ENCODE peak calls at places on chromosomes 5 and 9, in four cellular contexts. One of them, this sample, is unnamed.
A peak's percentile ranks its signal among the peaks of the same experiment; 100 is the strongest.

GRCh38 chr5:168172718-168173045 is 118.8 kb upstream of the WWC1 start:
- DNase-seq in GM10248: no peak
- DNase-seq in psoas muscle: no peak
- DNase-seq in PC-9: no peak
- DNase-seq in this sample: no peak

GRCh38 chr5:142821733-142822487 is 51.7 kb downstream of the ARHGAP26 start:
- DNase-seq in psoas muscle: no peak
- DNase-seq in PC-9: no peak
- DNase-seq in GM10248: no peak
- DNase-seq in this sample: no peak

GRCh38 chr5:151587796-151588606 is 3.1 kb downstream of the FAT2 start:
- DNase-seq in psoas muscle: no peak
- DNase-seq in PC-9: no peak
- DNase-seq in GM10248: no peak
- DNase-seq in this sample: no peak

GRCh38 chr9:96499257-96499656 is 49.3 kb downstream of the HABP4 start:
- DNase-seq in psoas muscle: no peak
- DNase-seq in PC-9: no peak
- DNase-seq in GM10248: no peak
- DNase-seq in this sample: no peak

GRCh38 chr9:69107801-69108200 is 66.3 kb upstream of the TJP2 start:
- DNase-seq in psoas muscle: no peak
- DNase-seq in GM10248: no peak
- DNase-seq in PC-9: no peak
- DNase-seq in this sample: no peak

GRCh38 chr9:131873361-131873760 is 133.5 kb upstream of the RAPGEF1 start:
- DNase-seq in psoas muscle: no peak
- DNase-seq in PC-9: no peak
- DNase-seq in GM10248: no peak
- DNase-seq in this sample: no peak

GRCh38 chr5:59358497-59358896 is 535.0 kb downstream of the PDE4D start:
- DNase-seq in psoas muscle: peak; percentile 31
- DNase-seq in GM10248: no peak
- DNase-seq in PC-9: no peak
- DNase-seq in this sample: no peak

GRCh38 chr9:84620338-84620737 is 49.2 kb upstream of the NTRK2 start:
- DNase-seq in GM10248: no peak
- DNase-seq in psoas muscle: peak; percentile 10
- DNase-seq in PC-9: no peak
- DNase-seq in this sample: no peak

GRCh38 chr5:73985145-73985544 is 359.1 kb downstream of the ARHGEF28 start:
- DNase-seq in psoas muscle: no peak
- DNase-seq in GM10248: no peak
- DNase-seq in PC-9: peak; percentile 25
- DNase-seq in this sample: no peak

GRCh38 chr9:16870606-16871357 is at the start of gene BNC2:
- DNase-seq in GM10248: peak; percentile 21
- DNase-seq in PC-9: no peak
- DNase-seq in psoas muscle: peak; percentile 52
- DNase-seq in this sample: no peak

GRCh38 chr9:132006657-132007370 is 72.9 kb downstream of the MED27 start:
- DNase-seq in GM10248: peak; percentile 60
- DNase-seq in psoas muscle: no peak
- DNase-seq in PC-9: no peak
- DNase-seq in this sample: no peak

GRCh38 chr5:140182075-140182709 is 7.2 kb downstream of the CYSTM1 start:
- DNase-seq in PC-9: no peak
- DNase-seq in psoas muscle: no peak
- DNase-seq in GM10248: no peak
- DNase-seq in this sample: no peak

GRCh38 chr9:38650564-38650963 is 30.2 kb upstream of the ANKRD18A start:
- DNase-seq in GM10248: no peak
- DNase-seq in psoas muscle: no peak
- DNase-seq in PC-9: no peak
- DNase-seq in this sample: no peak

GRCh38 chr5:178453224-178453623 is 137.0 kb downstream of the COL23A1 start:
- DNase-seq in PC-9: no peak
- DNase-seq in psoas muscle: no peak
- DNase-seq in GM10248: no peak
- DNase-seq in this sample: no peak

GRCh38 chr5:41856644-41857491 is 13.4 kb downstream of the OXCT1 start:
- DNase-seq in psoas muscle: no peak
- DNase-seq in GM10248: peak; percentile 54
- DNase-seq in PC-9: peak; percentile 66
- DNase-seq in this sample: peak; percentile 14

GRCh38 chr9:99335280-99335679 is 113.2 kb downstream of the SEC61B start:
- DNase-seq in GM10248: no peak
- DNase-seq in psoas muscle: no peak
- DNase-seq in PC-9: no peak
- DNase-seq in this sample: no peak

GRCh38 chr5:131766689-131767088 is 30.1 kb downstream of the FNIP1 start:
- DNase-seq in psoas muscle: no peak
- DNase-seq in GM10248: no peak
- DNase-seq in PC-9: no peak
- DNase-seq in this sample: no peak

GRCh38 chr5:173412566-173412965 is 84.4 kb upstream of the STC2 start:
- DNase-seq in GM10248: no peak
- DNase-seq in PC-9: no peak
- DNase-seq in psoas muscle: no peak
- DNase-seq in this sample: no peak

GRCh38 chr9:99192786-99193465 is 28.8 kb downstream of the ALG2 start:
- DNase-seq in psoas muscle: no peak
- DNase-seq in GM10248: no peak
- DNase-seq in PC-9: no peak
- DNase-seq in this sample: no peak

GRCh38 chr9:131402738-131403492 is 9.0 kb downstream of the PRRC2B start:
- DNase-seq in PC-9: peak; percentile 69
- DNase-seq in psoas muscle: peak; percentile 91
- DNase-seq in GM10248: no peak
- DNase-seq in this sample: no peak

GRCh38 chr9:89920131-89920530 is 315.3 kb downstream of the GADD45G start:
- DNase-seq in PC-9: no peak
- DNase-seq in GM10248: no peak
- DNase-seq in psoas muscle: no peak
- DNase-seq in this sample: no peak

GRCh38 chr5:150789943-150790611 is 11.5 kb downstream of the SMIM3 start:
- DNase-seq in GM10248: peak; percentile 70
- DNase-seq in PC-9: peak; percentile 50
- DNase-seq in psoas muscle: peak; percentile 38
- DNase-seq in this sample: no peak

GRCh38 chr9:34124923-34125322 is 1.6 kb downstream of the DCAF12 start:
- DNase-seq in PC-9: no peak
- DNase-seq in psoas muscle: no peak
- DNase-seq in GM10248: no peak
- DNase-seq in this sample: no peak

GRCh38 chr5:58904737-58905136 is 321.9 kb downstream of the RAB3C start:
- DNase-seq in PC-9: no peak
- DNase-seq in GM10248: no peak
- DNase-seq in psoas muscle: no peak
- DNase-seq in this sample: no peak

GRCh38 chr5:464843-465590 is 22.0 kb downstream of the EXOC3 start:
- DNase-seq in psoas muscle: no peak
- DNase-seq in GM10248: no peak
- DNase-seq in PC-9: no peak
- DNase-seq in this sample: no peak

GRCh38 chr9:38358390-38359296 is 33.9 kb upstream of the ALDH1B1 start:
- DNase-seq in PC-9: no peak
- DNase-seq in psoas muscle: no peak
- DNase-seq in GM10248: no peak
- DNase-seq in this sample: no peak

GRCh38 chr5:91706785-91707520 is 323.8 kb upstream of the ARRDC3 start:
- DNase-seq in GM10248: no peak
- DNase-seq in psoas muscle: no peak
- DNase-seq in PC-9: no peak
- DNase-seq in this sample: no peak

GRCh38 chr5:1380011-1380817 is 35.3 kb upstream of the CLPTM1L start:
- DNase-seq in psoas muscle: peak; percentile 52
- DNase-seq in GM10248: no peak
- DNase-seq in PC-9: no peak
- DNase-seq in this sample: peak; percentile 69

GRCh38 chr5:41794478-41794877 is 75.7 kb downstream of the OXCT1 start:
- DNase-seq in GM10248: no peak
- DNase-seq in psoas muscle: no peak
- DNase-seq in PC-9: peak; percentile 36
- DNase-seq in this sample: no peak

GRCh38 chr5:167633931-167634341 is 657.5 kb upstream of the WWC1 start:
- DNase-seq in GM10248: no peak
- DNase-seq in PC-9: no peak
- DNase-seq in psoas muscle: no peak
- DNase-seq in this sample: no peak

GRCh38 chr5:105953616-105954015 is 1717.1 kb downstream of the EFNA5 start:
- DNase-seq in GM10248: no peak
- DNase-seq in PC-9: no peak
- DNase-seq in psoas muscle: no peak
- DNase-seq in this sample: no peak

GRCh38 chr9:108473209-108474112 is 382.3 kb downstream of the ACTL7B start:
- DNase-seq in psoas muscle: peak; percentile 44
- DNase-seq in GM10248: no peak
- DNase-seq in PC-9: peak; percentile 69
- DNase-seq in this sample: no peak

GRCh38 chr9:71549023-71549422 is 219.3 kb downstream of the CEMIP2 start:
- DNase-seq in psoas muscle: no peak
- DNase-seq in PC-9: no peak
- DNase-seq in GM10248: peak; percentile 53
- DNase-seq in this sample: no peak

GRCh38 chr5:132662925-132663770 is 5.2 kb downstream of the IL13 start:
- DNase-seq in PC-9: no peak
- DNase-seq in GM10248: peak; percentile 87
- DNase-seq in psoas muscle: no peak
- DNase-seq in this sample: no peak

GRCh38 chr9:121675969-121676822 is 24.8 kb downstream of the DAB2IP start:
- DNase-seq in GM10248: no peak
- DNase-seq in PC-9: no peak
- DNase-seq in psoas muscle: no peak
- DNase-seq in this sample: no peak

GRCh38 chr9:91958179-91958578 is 8.2 kb upstream of the ROR2 start:
- DNase-seq in GM10248: no peak
- DNase-seq in psoas muscle: no peak
- DNase-seq in PC-9: no peak
- DNase-seq in this sample: no peak

GRCh38 chr9:91949946-91950664 is at the start of gene ROR2:
- DNase-seq in psoas muscle: peak; percentile 67
- DNase-seq in PC-9: no peak
- DNase-seq in GM10248: peak; percentile 74
- DNase-seq in this sample: peak; percentile 42

GRCh38 chr9:91951944-91952520 is 2.0 kb upstream of the ROR2 start:
- DNase-seq in psoas muscle: no peak
- DNase-seq in GM10248: no peak
- DNase-seq in PC-9: no peak
- DNase-seq in this sample: no peak

GRCh38 chr9:91953723-91954122 is 3.7 kb upstream of the ROR2 start:
- DNase-seq in psoas muscle: no peak
- DNase-seq in PC-9: no peak
- DNase-seq in GM10248: no peak
- DNase-seq in this sample: no peak

DNA sequence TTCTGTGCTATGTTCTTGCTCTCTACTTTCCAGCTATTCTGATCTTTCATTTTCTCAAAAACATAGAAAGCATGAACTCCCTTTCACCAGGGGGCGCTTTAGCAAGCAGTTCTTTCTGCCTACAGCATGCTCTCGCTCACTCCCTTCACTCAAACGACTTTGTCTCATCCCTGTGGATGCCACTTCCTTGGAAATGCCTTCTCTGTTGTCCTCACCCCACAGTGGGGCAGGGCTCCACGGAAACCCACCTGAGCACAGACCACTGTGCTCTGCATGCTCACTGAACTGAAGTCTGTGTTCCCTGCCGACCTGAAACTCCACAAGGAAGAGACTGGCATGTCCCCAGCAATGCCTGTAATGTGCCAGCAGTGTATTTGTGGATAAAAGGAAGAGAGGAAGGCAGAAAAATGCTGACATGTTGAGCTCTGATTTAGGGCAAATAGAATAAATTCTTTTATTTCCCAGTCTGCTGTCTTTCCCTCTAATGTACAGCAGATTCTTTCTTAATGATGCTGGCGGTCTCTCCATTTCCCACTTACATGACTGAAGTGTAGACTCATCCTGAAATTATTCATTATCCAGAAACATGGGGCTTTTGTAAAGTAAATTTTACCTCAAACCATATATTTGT is 4.9 kb upstream of the ROR2 start:
- DNase-seq in psoas muscle: no peak
- DNase-seq in GM10248: peak; percentile 45
- DNase-seq in PC-9: peak; percentile 16
- DNase-seq in this sample: no peak
- TF ChIP-seq CTCF in psoas muscle: peak; percentile 6
- TF ChIP-seq CTCF in GM10248: peak; percentile 53
- TF ChIP-seq CTCF in PC-9: peak; percentile 66
- TF ChIP-seq CTCF in this sample: no peak

DNA sequence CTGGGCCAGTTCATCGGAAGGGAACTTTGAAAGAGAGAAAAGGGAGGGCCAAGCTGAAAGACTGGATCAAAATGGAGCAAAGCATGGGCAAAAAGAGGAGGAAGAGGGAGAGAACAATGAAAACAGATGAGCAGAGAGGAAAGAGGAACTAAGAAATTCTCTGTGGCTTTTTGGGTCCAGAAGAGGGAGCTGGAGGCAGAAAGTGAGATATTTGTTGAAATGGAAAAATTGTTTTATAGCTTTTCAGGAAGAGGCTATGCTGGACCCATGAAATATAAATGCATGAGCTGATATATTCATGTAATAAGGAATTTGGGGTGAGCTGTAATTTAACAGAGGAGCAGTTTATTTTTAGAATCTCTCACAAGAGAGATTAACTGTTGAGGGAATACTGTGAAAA is 457.3 kb downstream of the DMAC1 start:
- DNase-seq in GM10248: peak; percentile 15
- DNase-seq in PC-9: no peak
- DNase-seq in psoas muscle: no peak
- DNase-seq in this sample: no peak
- TF ChIP-seq CTCF in GM10248: no peak
- TF ChIP-seq CTCF in PC-9: no peak
- TF ChIP-seq CTCF in psoas muscle: peak; percentile 10
- TF ChIP-seq CTCF in this sample: no peak

GRCh38 chr5:68215208-68215887 is at the start of gene PIK3R1:
- DNase-seq in GM10248: peak; percentile 96
- DNase-seq in PC-9: peak; percentile 93
- DNase-seq in psoas muscle: peak; percentile 97
- DNase-seq in this sample: peak; percentile 96
- TF ChIP-seq CTCF in GM10248: peak; percentile 5
- TF ChIP-seq CTCF in PC-9: peak; percentile 27
- TF ChIP-seq CTCF in psoas muscle: peak; percentile 50
- TF ChIP-seq CTCF in this sample: no peak

GRCh38 chr9:127185181-127185580 is 62.7 kb upstream of the ANGPTL2 start:
- DNase-seq in psoas muscle: no peak
- DNase-seq in GM10248: no peak
- DNase-seq in PC-9: no peak
- DNase-seq in this sample: no peak

GRCh38 chr9:127188396-127188795 is 66.0 kb upstream of the ANGPTL2 start:
- DNase-seq in psoas muscle: no peak
- DNase-seq in GM10248: no peak
- DNase-seq in PC-9: no peak
- DNase-seq in this sample: no peak

GRCh38 chr9:127185931-127186781 is 63.7 kb upstream of the ANGPTL2 start:
- DNase-seq in PC-9: no peak
- DNase-seq in GM10248: no peak
- DNase-seq in psoas muscle: peak; percentile 88
- DNase-seq in this sample: no peak

GRCh38 chr9:127186799-127187198 is 64.4 kb upstream of the ANGPTL2 start:
- DNase-seq in GM10248: no peak
- DNase-seq in psoas muscle: no peak
- DNase-seq in PC-9: no peak
- DNase-seq in this sample: no peak

GRCh38 chr9:127187231-127187956 is 65.0 kb upstream of the ANGPTL2 start:
- DNase-seq in psoas muscle: peak; percentile 72
- DNase-seq in GM10248: no peak
- DNase-seq in PC-9: peak; percentile 89
- DNase-seq in this sample: no peak
- TF ChIP-seq CTCF in psoas muscle: no peak
- TF ChIP-seq CTCF in GM10248: no peak
- TF ChIP-seq CTCF in PC-9: no peak
- TF ChIP-seq CTCF in this sample: no peak

This sample was measured in activated B cell treated with CpG ODN at 0.5 μM for 24 hours.